ENCODE peak calls at places on chromosome 18, in eight cellular contexts. I is Kasumi-1; W is fibroblast of villous mesenchyme; X is GM04504; R is foreskin fibroblast; T is HepG2; V is T-cell; Y is stimulated activated CD4-positive, alpha-beta T cell treated with anti-CD3 and anti-CD28 coated beads, Interleukin-1b, Interleukin-23, amount 100 ng/mL, for 1 hour. Q is an unnamed sample.

GRCh38 chr18:71865888-71866287 is 678.3 kb downstream of the CBLN2 start:
- DNase-seq in I (no peak), W (no peak), X (no peak), R (no peak), T (no peak), V (no peak), Y (no peak), Q (no peak)

GRCh38 chr18:49227456-49227855 is 233.0 kb downstream of the DYM start:
- DNase-seq in I (no peak), W (no peak), X (no peak), R (no peak), T (no peak), V (no peak), Y (no peak), Q (no peak)

GRCh38 chr18:23227729-23228075 is 92.4 kb downstream of the CABLES1 start:
- DNase-seq in I (no peak), W (no peak), X (no peak), R (no peak), T (peak; percentile 32), V (no peak), Y (no peak), Q (no peak)

GRCh38 chr18:67239826-67240225 is 276.7 kb downstream of the DSEL start:
- DNase-seq in I (no peak), W (no peak), X (no peak), R (no peak), T (no peak), V (no peak), Y (no peak), Q (no peak)

GRCh38 chr18:23191952-23192662 is 56.8 kb downstream of the CABLES1 start:
- DNase-seq in I (peak; percentile 97), W (peak; percentile 86), X (no peak), R (peak; percentile 33), T (no peak), V (no peak), Y (no peak), Q (no peak)

GRCh38 chr18:57441395-57441794 is 6.2 kb downstream of the ONECUT2 start:
- DNase-seq in I (peak; percentile 8), W (no peak), X (no peak), R (peak; percentile 38), T (no peak), V (no peak), Y (no peak), Q (no peak)

GRCh38 chr18:7164610-7165009 is 47.0 kb upstream of the LAMA1 start:
- DNase-seq in I (no peak), W (peak; percentile 14), X (no peak), R (peak; percentile 27), T (no peak), V (no peak), Y (no peak), Q (no peak)

GRCh38 chr18:67400502-67401117 is 115.9 kb downstream of the DSEL start:
- DNase-seq in I (no peak), W (no peak), X (no peak), R (peak; percentile 51), T (no peak), V (no peak), Y (no peak), Q (no peak)

GRCh38 chr18:78642561-78643398 is 336.8 kb upstream of the SALL3 start:
- DNase-seq in I (peak; percentile 95), W (no peak), X (no peak), R (no peak), T (no peak), V (no peak), Y (no peak), Q (no peak)

GRCh38 chr18:35171315-35171987 is 69.4 kb upstream of the ZNF397 start:
- DNase-seq in I (no peak), W (no peak), X (no peak), R (no peak), T (peak; percentile 86), V (no peak), Y (no peak), Q (no peak)

GRCh38 chr18:78676622-78677482 is 302.8 kb upstream of the SALL3 start:
- DNase-seq in I (no peak), W (no peak), X (no peak), R (no peak), T (no peak), V (no peak), Y (no peak), Q (no peak)

GRCh38 chr18:48441405-48441881 is 32.3 kb upstream of the ZBTB7C start:
- DNase-seq in I (no peak), W (no peak), X (no peak), R (no peak), T (no peak), V (no peak), Y (no peak), Q (no peak)

GRCh38 chr18:74524097-74524496 is 10.2 kb upstream of the CNDP1 start:
- DNase-seq in I (no peak), W (peak; percentile 73), X (no peak), R (no peak), T (no peak), V (no peak), Y (no peak), Q (no peak)

GRCh38 chr18:23556145-23556780 is 30.0 kb downstream of the NPC1 start:
- DNase-seq in I (no peak), W (no peak), X (no peak), R (no peak), T (peak; percentile 96), V (no peak), Y (no peak), Q (no peak)

GRCh38 chr18:63175264-63175663 is 144.3 kb downstream of the BCL2 start:
- DNase-seq in I (no peak), W (no peak), X (no peak), R (no peak), T (no peak), V (no peak), Y (no peak), Q (no peak)

GRCh38 chr18:46155652-46156051 is 51.5 kb downstream of the HAUS1 start:
- DNase-seq in I (no peak), W (peak; percentile 58), X (peak; percentile 77), R (peak; percentile 83), T (no peak), V (peak; percentile 12), Y (no peak), Q (no peak)

GRCh38 chr18:23169683-23170082 is 34.4 kb downstream of the CABLES1 start:
- DNase-seq in I (no peak), W (no peak), X (no peak), R (no peak), T (no peak), V (no peak), Y (no peak), Q (no peak)

GRCh38 chr18:5759169-5759568 is 136.2 kb downstream of the TMEM200C start:
- DNase-seq in I (no peak), W (no peak), X (no peak), R (no peak), T (no peak), V (no peak), Y (no peak), Q (no peak)

GRCh38 chr18:26579941-26580618 is 31.7 kb upstream of the KCTD1 start:
- DNase-seq in I (no peak), W (no peak), X (no peak), R (no peak), T (peak; percentile 15), V (no peak), Y (no peak), Q (no peak)

GRCh38 chr18:77478619-77479018 is 229.0 kb downstream of the GALR1 start:
- DNase-seq in I (peak; percentile 6), W (no peak), X (no peak), R (no peak), T (peak; percentile 3), V (no peak), Y (no peak), Q (no peak)

GRCh38 chr18:79678665-79679551 is 695 bp upstream of the CTDP1 start:
- DNase-seq in I (peak; percentile 98), W (peak; percentile 99), X (peak; percentile 97), R (peak; percentile 99), T (peak; percentile 97), V (peak; percentile 99), Y (peak; percentile 85), Q (peak; percentile 96)

GRCh38 chr18:32308493-32309120 is 118.8 kb downstream of the MEP1B start:
- DNase-seq in I (peak; percentile 66), W (peak; percentile 64), X (peak; percentile 57), R (peak; percentile 56), T (no peak), V (no peak), Y (no peak), Q (no peak)

GRCh38 chr18:36127866-36128845 is 984 bp downstream of the SLC39A6 start:
- DNase-seq in I (no peak), W (peak; percentile 46), X (peak; percentile 5), R (peak; percentile 21), T (peak; percentile 23), V (no peak), Y (no peak), Q (peak; percentile 42)

GRCh38 chr18:12345491-12346239 is 31.4 kb downstream of the AFG3L2 start:
- DNase-seq in I (no peak), W (no peak), X (no peak), R (no peak), T (no peak), V (no peak), Y (no peak), Q (no peak)

GRCh38 chr18:26052497-26052896 is 37.9 kb downstream of the SS18 start:
- DNase-seq in I (no peak), W (no peak), X (no peak), R (peak; percentile 2), T (no peak), V (no peak), Y (no peak), Q (no peak)

GRCh38 chr18:44826418-44827259 is 146.0 kb downstream of the SETBP1 start:
- DNase-seq in I (no peak), W (peak; percentile 87), X (peak; percentile 78), R (peak; percentile 91), T (no peak), V (no peak), Y (no peak), Q (no peak)

GRCh38 chr18:49875155-49875554 is 61.8 kb upstream of the ACAA2 start:
- DNase-seq in I (no peak), W (no peak), X (no peak), R (no peak), T (no peak), V (no peak), Y (no peak), Q (no peak)

GRCh38 chr18:3715223-3716080 is 265.5 kb downstream of the TGIF1 start:
- DNase-seq in I (no peak), W (no peak), X (no peak), R (no peak), T (no peak), V (no peak), Y (no peak), Q (no peak)

GRCh38 chr18:59275406-59275949 is 2.2 kb upstream of the RAX start:
- DNase-seq in I (no peak), W (no peak), X (no peak), R (no peak), T (no peak), V (no peak), Y (no peak), Q (no peak)

GRCh38 chr18:10401489-10401888 is 52.9 kb upstream of the APCDD1 start:
- DNase-seq in I (no peak), W (no peak), X (no peak), R (no peak), T (no peak), V (no peak), Y (no peak), Q (no peak)

GRCh38 chr18:37175727-37176126 is 346.8 kb downstream of the KIAA1328 start:
- DNase-seq in I (no peak), W (no peak), X (no peak), R (no peak), T (no peak), V (no peak), Y (no peak), Q (no peak)

GRCh38 chr18:32530947-32531651 is 60.4 kb upstream of the GAREM1 start:
- DNase-seq in I (peak; percentile 52), W (peak; percentile 20), X (peak; percentile 3), R (no peak), T (no peak), V (no peak), Y (no peak), Q (no peak)

GRCh38 chr18:77911973-77912372 is 662.3 kb downstream of the GALR1 start:
- DNase-seq in I (no peak), W (no peak), X (no peak), R (no peak), T (no peak), V (no peak), Y (no peak), Q (no peak)

GRCh38 chr18:23131693-23132319 is 3.5 kb upstream of the CABLES1 start:
- DNase-seq in I (peak; percentile 55), W (peak; percentile 86), X (peak; percentile 54), R (peak; percentile 64), T (peak; percentile 75), V (peak; percentile 35), Y (no peak), Q (peak; percentile 85)